ENCODE peak calls at places on chromosomes 7 and 10, in six cellular contexts. G is stimulated activated CD4-positive, alpha-beta T cell treated with anti-CD3 and anti-CD28 coated beads, Interleukin-1b, Interleukin-23, amount 100 ng/mL, for 1 hour; E is EL; K is posterior cingulate gyrus; C is AG08395; F is gastrocnemius medialis. D is an unnamed sample.

GRCh38 chr7:1802899-1803298 is 132.8 kb downstream of the ELFN1 start:
- DNase-seq in G (no peak), F (no peak), K (peak), E (no peak), C (no peak), D (no peak)

GRCh38 chr10:1102392-1102791 is 46.2 kb downstream of the WDR37 start:
- DNase-seq in C (no peak), K (no peak), E (no peak), F (no peak), G (peak), D (no peak)

GRCh38 chr10:75108684-75109458 is 2.6 kb upstream of the SAMD8 start:
- DNase-seq in G (no peak), E (peak), F (peak), C (peak), K (peak), D (peak)

GRCh38 chr7:68321776-68322496 is 1276.3 kb upstream of the AUTS2 start:
- DNase-seq in K (no peak), G (no peak), E (no peak), F (peak), C (no peak), D (no peak)

GRCh38 chr7:44222074-44222473 is 21.3 kb downstream of the YKT6 start:
- DNase-seq in K (no peak), E (no peak), F (no peak), G (no peak), C (no peak), D (no peak)

GRCh38 chr10:91758303-91759146 is 39.7 kb upstream of the TNKS2 start:
- DNase-seq in G (no peak), K (no peak), C (peak), F (no peak), E (peak), D (peak)

GRCh38 chr10:69361303-69361614 is 55.5 kb downstream of the TACR2 start:
- DNase-seq in E (no peak), G (no peak), C (no peak), F (peak), K (no peak), D (no peak)

GRCh38 chr7:101953248-101953819 is 135.9 kb downstream of the CUX1 start:
- DNase-seq in K (no peak), G (no peak), C (peak), F (peak), E (peak), D (peak)

GRCh38 chr7:31052504-31052840 is 364 bp downstream of the ADCYAP1R1 start:
- DNase-seq in K (no peak), G (no peak), E (no peak), F (no peak), C (no peak), D (no peak)

GRCh38 chr7:105439174-105439893 is 50.6 kb upstream of the SRPK2 start:
- DNase-seq in K (no peak), F (no peak), C (peak), E (peak), G (no peak), D (peak)

GRCh38 chr10:44180321-44181154 is 204.4 kb downstream of the CXCL12 start:
- DNase-seq in C (peak), E (peak), G (no peak), F (peak), K (peak), D (no peak)

GRCh38 chr7:16299853-16300252 is 121.5 kb downstream of the CRPPA start:
- DNase-seq in K (no peak), F (no peak), C (no peak), E (no peak), G (no peak), D (no peak)

GRCh38 chr10:11024596-11024995 is 6.9 kb downstream of the CELF2 start:
- DNase-seq in K (no peak), C (peak), F (no peak), E (no peak), G (no peak), D (peak)

GRCh38 chr10:69668722-69669121 is 38.7 kb downstream of the FAM241B start:
- DNase-seq in F (no peak), G (no peak), K (no peak), E (peak), C (no peak), D (no peak)

GRCh38 chr7:1758859-1759521 is 88.9 kb downstream of the ELFN1 start:
- DNase-seq in E (no peak), K (no peak), G (no peak), F (no peak), C (no peak), D (no peak)

GRCh38 chr10:33314788-33315561 is 19.5 kb downstream of the NRP1 start:
- DNase-seq in C (no peak), E (no peak), G (no peak), K (no peak), F (no peak), D (no peak)

GRCh38 chr10:102718220-102718619 is 3.8 kb downstream of the SFXN2 start:
- DNase-seq in K (no peak), E (peak), C (no peak), G (no peak), F (peak), D (no peak)

GRCh38 chr7:37491919-37492694 is 43.4 kb upstream of the ELMO1 start:
- DNase-seq in E (no peak), G (no peak), C (no peak), F (no peak), K (no peak), D (no peak)

GRCh38 chr10:113056468-113057021 is 106.5 kb downstream of the TCF7L2 start:
- DNase-seq in F (no peak), C (no peak), K (no peak), G (no peak), E (peak), D (peak)

GRCh38 chr7:93515144-93515543 is 59.4 kb downstream of the CALCR start:
- DNase-seq in G (no peak), C (no peak), E (peak), F (no peak), K (no peak), D (peak)

GRCh38 chr10:132113206-132113605 is 47.5 kb downstream of the JAKMIP3 start:
- DNase-seq in C (no peak), F (no peak), G (no peak), K (peak), E (no peak), D (no peak)

GRCh38 chr7:131945313-131945831 is 388.9 kb upstream of the PODXL start:
- DNase-seq in F (no peak), E (peak), G (peak), C (peak), K (peak), D (peak)

GRCh38 chr10:101000602-101000991 is 989 bp downstream of the LZTS2 start:
- DNase-seq in F (no peak), C (no peak), G (no peak), K (no peak), E (no peak), D (no peak)

GRCh38 chr7:15007507-15007906 is 105.0 kb upstream of the DGKB start:
- DNase-seq in G (no peak), K (no peak), C (no peak), E (peak), F (no peak), D (no peak)

GRCh38 chr7:44189286-44189992 is at the start of gene GCK:
- DNase-seq in G (no peak), F (no peak), K (no peak), C (no peak), E (no peak), D (no peak)

GRCh38 chr7:69180662-69181061 is 417.6 kb upstream of the AUTS2 start:
- DNase-seq in E (no peak), G (no peak), C (no peak), K (no peak), F (no peak), D (no peak)

GRCh38 chr10:103277713-103278299 is 868 bp downstream of the INA start:
- DNase-seq in G (no peak), K (no peak), F (no peak), C (no peak), E (no peak), D (no peak)

GRCh38 chr10:48649349-48649944 is 35.2 kb upstream of the WDFY4 start:
- DNase-seq in G (no peak), K (no peak), F (no peak), C (peak), E (no peak), D (no peak)

GRCh38 chr7:542935-543789 is 23.5 kb upstream of the PDGFA start:
- DNase-seq in C (peak), F (no peak), K (peak), G (no peak), E (peak), D (peak)

GRCh38 chr7:28623105-28623730 is 210.9 kb downstream of the CREB5 start:
- DNase-seq in K (no peak), C (peak), E (peak), F (no peak), G (no peak), D (no peak)

GRCh38 chr7:15345216-15345615 is 216.6 kb downstream of the AGMO start:
- DNase-seq in E (no peak), K (no peak), C (no peak), F (no peak), G (no peak), D (no peak)

GRCh38 chr7:46369933-46370654 is 449.0 kb upstream of the IGFBP3 start:
- DNase-seq in C (peak), E (peak), K (no peak), F (no peak), G (no peak), D (peak)

D was measured in RWPE1.